ENCODE peak calls at places on chromosome 15, in six cellular contexts. C, T, S, B, E and O are unnamed samples. For H3K36me3, the result is how much of the 10 kb centered on the place peaks cover.

GRCh38 chr15:94075349-94075748 is 156.0 kb upstream of the MCTP2 start:
- DNase-seq in C (no peak), T (no peak), S (peak), B (peak), E (peak), O (peak)

GRCh38 chr15:24954783-24955548 is at the start of the genes SNRPN and SNURF:
- DNase-seq in C (peak), T (peak), S (peak), B (peak), E (peak), O (peak)

GRCh38 chr15:71011503-71012155 is 103.6 kb upstream of the THSD4 start:
- DNase-seq in C (no peak), T (peak), S (no peak), B (no peak), E (no peak), O (no peak)

GRCh38 chr15:42955518-42955917 is 34.9 kb upstream of the TTBK2 start:
- DNase-seq in C (no peak), T (no peak), S (no peak), B (no peak), E (no peak), O (no peak)

GRCh38 chr15:50261979-50262378 is 3.5 kb downstream of the HDC start:
- DNase-seq in C (no peak), T (no peak), S (no peak), B (no peak), E (no peak), O (no peak)

GRCh38 chr15:35092311-35092710 is 7.2 kb upstream of the NANOGP8 start:
- DNase-seq in C (no peak), T (no peak), S (no peak), B (no peak), E (no peak), O (no peak)

GRCh38 chr15:70806992-70807712 is 43.8 kb upstream of the UACA start:
- DNase-seq in C (peak), T (no peak), S (peak), B (peak), E (peak), O (peak)

GRCh38 chr15:74034206-74034755 is 39.8 kb downstream of the PML start:
- DNase-seq in C (no peak), T (no peak), S (no peak), B (no peak), E (no peak), O (no peak)

GRCh38 chr15:92391640-92392039 is 2.0 kb upstream of the ST8SIA2 start:
- DNase-seq in C (no peak), T (peak), S (no peak), B (no peak), E (no peak), O (no peak)

GRCh38 chr15:52124270-52124878 is 11.8 kb upstream of the BCL2L10 start:
- DNase-seq in C (no peak), T (no peak), S (no peak), B (no peak), E (no peak), O (no peak)

GRCh38 chr15:28098766-28099554 is at the start of gene OCA2:
- DNase-seq in C (peak), T (peak), S (no peak), B (peak), E (peak), O (peak)

GRCh38 chr15:88450125-88450798 is 16.9 kb downstream of the MRPL46 start:
- DNase-seq in C (peak), T (peak), S (peak), B (peak), E (peak), O (no peak)

GRCh38 chr15:49990835-49991540 is 128.0 kb downstream of the ATP8B4 start:
- DNase-seq in C (no peak), T (peak), S (no peak), B (no peak), E (no peak), O (no peak)

GRCh38 chr15:22811640-22812039 is 25.2 kb downstream of the NIPA1 start:
- DNase-seq in C (peak), T (peak), S (no peak), B (peak), E (peak), O (no peak)

GRCh38 chr15:85759391-85759790 is 35.3 kb downstream of the KLHL25 start:
- DNase-seq in C (no peak), T (no peak), S (no peak), B (no peak), E (peak), O (no peak)

GRCh38 chr15:96521386-96521785 is 190.9 kb downstream of the NR2F2 start:
- DNase-seq in C (no peak), T (no peak), S (no peak), B (no peak), E (no peak), O (no peak)

GRCh38 chr15:63013052-63013808 is 29.3 kb upstream of the TPM1 start:
- DNase-seq in C (no peak), T (peak), S (no peak), B (no peak), E (no peak), O (no peak)

GRCh38 chr15:63232943-63233342 is 43.5 kb downstream of the RAB8B start:
- DNase-seq in C (no peak), T (no peak), S (no peak), B (no peak), E (no peak), O (no peak)

GRCh38 chr15:77576538-77576937 is 56.2 kb downstream of the LINGO1 start:
- DNase-seq in C (no peak), T (no peak), S (no peak), B (no peak), E (no peak), O (no peak)

GRCh38 chr15:35674873-35675781 is 129.2 kb upstream of the DPH6 start:
- DNase-seq in C (no peak), T (no peak), S (no peak), B (no peak), E (no peak), O (no peak)

GRCh38 chr15:62940755-62941361 is 101.7 kb upstream of the TPM1 start:
- DNase-seq in C (peak), T (peak), S (peak), B (peak), E (peak), O (peak)

GRCh38 chr15:62783303-62783957 is 259.1 kb upstream of the TPM1 start:
- DNase-seq in C (no peak), T (peak), S (no peak), B (no peak), E (no peak), O (no peak)

GRCh38 chr15:72319985-72320671 is at the start of gene CELF6:
- DNase-seq in C (peak), T (peak), S (peak), B (peak), E (peak), O (peak)

DNA sequence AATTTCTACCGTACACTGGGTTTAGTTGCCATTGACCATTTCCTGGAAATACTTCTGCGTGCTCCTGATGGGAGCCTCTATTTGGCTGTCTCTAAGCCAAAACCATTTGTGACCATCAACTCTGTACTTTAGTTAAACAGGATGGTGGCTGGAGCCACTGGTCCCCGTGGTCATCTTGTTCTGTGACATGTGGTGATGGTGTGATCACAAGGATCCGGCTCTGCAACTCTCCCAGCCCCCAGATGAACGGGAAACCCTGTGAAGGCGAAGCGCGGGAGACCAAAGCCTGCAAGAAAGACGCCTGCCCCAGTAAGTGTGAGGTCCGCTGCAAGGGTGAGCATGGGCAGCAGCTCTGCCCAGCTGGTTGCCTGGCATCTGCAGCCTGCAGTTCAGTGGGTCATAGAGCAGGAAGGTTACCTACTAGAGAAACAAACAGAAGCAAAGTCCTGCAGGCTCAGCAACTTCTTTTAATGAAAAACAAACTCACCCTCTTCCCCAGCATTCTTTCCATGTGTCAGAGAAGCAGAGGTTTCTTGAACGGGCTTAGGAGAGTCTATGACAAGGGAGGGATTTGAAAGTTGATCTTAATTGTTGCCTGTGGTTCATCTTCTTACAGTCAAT is 7.1 kb downstream of the THBS1 start:
- DNase-seq in C (no peak), T (peak), S (no peak), B (no peak), E (no peak), O (no peak)
- H3K36me3 ChIP-seq in C (under half), T (half or more), S (under half), B (half or more), E (half or more), O (under half)

GRCh38 chr15:75674366-75674765 is 26.7 kb downstream of the SNX33 start:
- DNase-seq in C (no peak), T (no peak), S (no peak), B (no peak), E (no peak), O (no peak)

GRCh38 chr15:75676688-75677475 is 29.2 kb downstream of the SNX33 start:
- DNase-seq in C (no peak), T (no peak), S (no peak), B (no peak), E (no peak), O (no peak)

GRCh38 chr15:75677601-75678323 is 30.1 kb downstream of the SNX33 start:
- DNase-seq in C (no peak), T (no peak), S (no peak), B (no peak), E (no peak), O (no peak)

GRCh38 chr15:75673426-75674247 is 25.9 kb downstream of the SNX33 start:
- DNase-seq in C (no peak), T (no peak), S (peak), B (peak), E (peak), O (no peak)

DNA sequence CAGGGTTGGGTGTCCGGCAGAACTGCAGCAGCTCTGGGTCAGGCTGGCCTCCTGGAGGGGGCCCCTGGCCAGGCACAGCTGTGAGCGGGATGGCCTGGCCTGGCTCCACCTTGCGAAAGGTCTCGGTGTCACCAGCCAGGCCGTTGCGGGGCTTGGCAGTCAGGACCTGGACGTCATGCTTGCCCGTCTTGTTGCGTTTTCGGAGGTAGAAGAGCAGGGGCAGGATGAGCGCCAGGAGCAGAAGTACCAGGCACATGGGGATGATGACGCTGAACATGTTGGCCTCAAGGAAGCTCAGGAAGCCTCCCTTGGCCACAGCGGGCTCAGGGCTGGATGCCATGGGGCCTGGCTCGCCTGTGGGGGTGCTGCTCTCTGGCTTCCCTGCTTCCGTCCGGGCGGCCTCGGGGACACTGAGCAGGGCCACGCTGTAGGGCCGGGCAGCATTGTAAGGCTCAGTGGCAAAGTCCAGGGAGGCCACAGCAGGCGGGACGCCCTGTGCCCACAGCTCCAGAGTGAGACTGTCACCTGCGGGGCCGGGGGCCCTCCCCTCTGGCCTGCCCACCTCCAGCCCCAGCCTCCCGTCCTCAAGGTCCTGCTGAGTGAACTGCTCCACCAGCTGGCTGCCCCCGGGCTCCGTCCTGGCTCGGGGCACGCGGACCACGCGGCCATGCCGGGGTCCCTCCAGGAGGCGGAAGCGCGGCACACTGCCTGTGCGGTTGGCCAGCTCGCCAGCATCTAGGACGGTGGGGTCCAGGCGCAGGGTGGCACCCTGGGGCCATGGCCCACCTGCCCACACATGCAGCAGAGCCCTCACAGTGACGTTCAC is 28.1 kb downstream of the SNX33 start:
- DNase-seq in C (no peak), T (no peak), S (peak), B (no peak), E (no peak), O (no peak)
- H3K36me3 ChIP-seq in C (under half), T (under half), S (under half), B (under half), E (under half), O (under half)

GRCh38 chr15:98111806-98112205 is 151.3 kb downstream of the ARRDC4 start:
- DNase-seq in C (no peak), T (no peak), S (no peak), B (no peak), E (no peak), O (no peak)

DNA sequence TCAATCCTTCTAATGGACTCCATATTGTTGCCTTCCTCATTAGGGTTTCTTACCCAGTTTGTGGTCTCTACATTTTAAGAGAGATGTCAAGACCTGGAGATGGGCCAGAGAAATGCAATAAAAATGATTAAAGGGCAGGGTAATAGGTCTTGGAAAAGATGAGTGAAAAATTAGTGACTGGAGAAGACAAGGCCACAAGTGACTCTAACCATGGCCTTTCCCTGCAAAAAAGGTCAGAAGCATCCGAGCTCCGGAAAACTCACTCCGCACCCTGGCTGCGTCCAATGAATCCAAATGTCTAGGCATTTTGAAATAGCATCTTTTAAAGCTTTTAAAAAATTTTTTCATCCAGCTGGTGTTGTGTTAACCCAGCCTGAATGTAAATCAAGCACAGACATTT is 152.9 kb downstream of the ARRDC4 start:
- DNase-seq in C (no peak), T (no peak), S (no peak), B (no peak), E (no peak), O (no peak)
- H3K36me3 ChIP-seq in C (under half), T (under half), S (under half), B (under half), E (under half), O (under half)

GRCh38 chr15:66502491-66502890 is 2.2 kb downstream of the RPL4 start:
- DNase-seq in C (no peak), T (no peak), S (no peak), B (no peak), E (no peak), O (no peak)
- H3K36me3 ChIP-seq in C (under half), T (half or more), S (under half), B (half or more), E (half or more), O (half or more)

GRCh38 chr15:90763700-90764099 is 46.6 kb downstream of the BLM start:
- DNase-seq in C (no peak), T (no peak), S (no peak), B (no peak), E (no peak), O (no peak)
- H3K36me3 ChIP-seq in C (under half), T (half or more), S (under half), B (under half), E (under half), O (under half)

DNA sequence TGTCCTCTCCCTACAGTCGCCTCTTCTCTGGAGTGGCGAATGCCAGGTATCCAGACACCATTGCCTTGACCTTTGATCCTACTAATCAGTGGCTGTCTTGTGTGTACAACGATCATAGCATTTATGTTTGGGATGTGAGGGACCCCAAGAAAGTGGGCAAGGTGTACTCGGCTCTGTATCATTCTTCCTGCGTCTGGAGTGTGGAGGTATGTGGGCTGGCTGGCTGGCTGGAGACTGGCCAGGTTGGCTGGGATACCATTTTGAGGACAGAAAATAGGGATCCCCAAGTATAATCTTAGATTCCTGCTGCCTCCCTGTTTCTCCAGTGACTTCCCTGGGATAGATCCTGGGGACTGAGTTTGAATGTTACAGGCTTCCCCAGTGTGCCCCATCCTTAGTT is 13.4 kb upstream of the JMJD7 start:
- DNase-seq in C (no peak), T (no peak), S (no peak), B (no peak), E (no peak), O (no peak)
- H3K36me3 ChIP-seq in C (under half), T (half or more), S (under half), B (half or more), E (half or more), O (under half)

DNA sequence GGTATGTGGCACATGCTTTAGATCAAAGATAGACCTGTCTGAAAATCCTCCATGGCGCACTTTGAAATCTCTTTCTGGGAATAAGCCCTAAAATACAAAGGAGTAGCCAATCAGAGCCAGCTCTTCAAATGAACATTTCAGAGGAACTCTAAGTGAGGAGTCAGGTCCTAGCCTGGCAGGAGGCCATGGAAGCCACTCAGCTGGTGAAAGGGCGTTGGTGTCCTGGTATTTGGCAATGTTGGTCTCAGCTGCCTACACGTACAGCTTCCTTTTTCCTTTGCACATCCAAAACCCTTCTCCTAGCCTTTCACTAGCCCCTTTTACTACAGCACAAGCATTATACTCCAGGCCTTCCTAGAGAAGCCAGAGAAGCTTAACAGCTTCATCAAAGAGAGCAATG is 5.5 kb downstream of the WDR73 start:
- DNase-seq in C (no peak), T (no peak), S (no peak), B (peak), E (no peak), O (peak)
- H3K36me3 ChIP-seq in C (under half), T (half or more), S (under half), B (half or more), E (half or more), O (half or more)

DNA sequence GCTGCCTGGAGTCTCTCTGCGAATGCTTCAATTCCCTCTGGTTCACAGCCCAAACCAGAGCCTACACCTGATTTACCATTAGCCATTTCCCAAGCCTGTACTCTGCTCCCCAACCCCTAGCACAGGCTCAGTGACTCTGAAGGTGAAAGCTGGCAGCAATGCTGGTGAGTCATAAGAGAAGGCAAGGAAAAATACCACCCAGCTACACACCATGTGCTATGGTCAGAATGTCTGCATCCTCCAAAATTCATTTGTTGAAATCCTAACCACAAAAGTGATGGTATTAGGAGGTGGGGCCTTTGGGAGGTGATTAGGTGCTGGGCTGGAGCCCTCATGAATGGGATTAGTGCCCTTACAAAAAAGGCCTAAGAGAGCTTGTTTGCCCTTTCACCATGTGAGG is 117.1 kb upstream of the TJP1 start:
- DNase-seq in C (no peak), T (peak), S (no peak), B (no peak), E (no peak), O (no peak)
- H3K36me3 ChIP-seq in C (under half), T (under half), S (under half), B (under half), E (under half), O (under half)

DNA sequence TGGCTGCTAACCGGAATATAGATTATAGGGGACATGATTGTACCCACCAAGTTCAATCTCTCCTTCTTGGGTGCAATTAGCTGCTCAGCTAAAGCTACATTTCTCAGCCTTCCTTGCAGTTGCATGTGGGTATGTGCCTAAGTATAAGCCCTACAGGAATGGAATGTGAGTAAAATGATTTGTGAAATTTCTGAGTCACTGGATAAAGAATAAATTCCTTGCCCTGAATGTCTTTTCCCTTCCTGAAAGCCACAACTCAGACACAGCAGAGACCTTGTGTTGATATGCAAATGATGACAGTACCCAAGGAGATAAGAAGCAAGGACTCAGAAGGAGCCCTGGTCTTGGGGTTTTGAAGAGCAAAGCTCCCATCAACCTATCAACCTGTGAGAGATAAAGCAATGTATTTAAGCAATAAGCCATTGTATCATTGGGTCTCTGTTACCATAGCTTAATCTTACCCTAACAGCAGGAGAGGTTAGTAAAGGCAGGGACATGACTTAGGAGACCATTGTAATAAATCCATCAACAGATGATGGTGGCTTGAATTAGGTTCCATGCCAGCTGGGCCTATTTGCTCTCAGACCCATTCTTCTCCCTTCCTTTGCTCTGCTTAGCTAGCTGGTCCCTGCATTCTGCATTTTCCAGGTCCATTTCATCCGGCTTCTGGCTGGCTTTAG is 25.6 kb upstream of the ZNF280D start:
- DNase-seq in C (no peak), T (peak), S (no peak), B (no peak), E (no peak), O (no peak)
- H3K36me3 ChIP-seq in C (under half), T (under half), S (under half), B (under half), E (under half), O (under half)

GRCh38 chr15:99618941-99619411 is 53.2 kb downstream of the MEF2A start:
- DNase-seq in C (no peak), T (no peak), S (no peak), B (no peak), E (no peak), O (no peak)
- H3K36me3 ChIP-seq in C (under half), T (under half), S (under half), B (under half), E (under half), O (under half)